ENCODE peak calls at places on chromosome 1, in eight cellular contexts. C is aorta; T is activated T-cell treated with anti-CD3 and anti-CD28 coated beads for 24 hours; I is effector memory CD8-positive, alpha-beta T cell; J is ovary; F is H9; U is fibroblast of pulmonary artery; A is activated B cell treated with CpG ODN at 0.5 μM for 24 hours. Y is an unnamed sample.

GRCh38 chr1:240244968-240245628 is 153.4 kb downstream of the FMN2 start:
- DNase-seq in I (no peak), A (no peak), F (no peak), J (no peak), C (no peak), T (no peak), U (peak), Y (no peak)

GRCh38 chr1:177122461-177122860 is 42.1 kb downstream of the ASTN1 start:
- DNase-seq in U (no peak), I (no peak), A (no peak), F (no peak), C (no peak), T (no peak), J (no peak), Y (no peak)

GRCh38 chr1:115069186-115069585 is 20.1 kb downstream of the TSPAN2 start:
- DNase-seq in T (no peak), F (no peak), A (no peak), I (no peak), J (no peak), U (no peak), C (peak), Y (no peak)

GRCh38 chr1:208141793-208142192 is 102.4 kb downstream of the PLXNA2 start:
- DNase-seq in C (no peak), I (no peak), J (no peak), T (no peak), A (no peak), U (no peak), F (no peak), Y (no peak)

GRCh38 chr1:106700151-106700550 is 356.3 kb upstream of the PRMT6 start:
- DNase-seq in I (no peak), C (no peak), U (no peak), F (no peak), T (no peak), A (no peak), J (no peak), Y (no peak)

GRCh38 chr1:60988827-60989363 is 93.5 kb upstream of the NFIA start:
- DNase-seq in T (no peak), J (no peak), C (no peak), I (no peak), F (no peak), U (no peak), A (no peak), Y (no peak)

GRCh38 chr1:205711105-205712048 is 31.1 kb upstream of the SLC45A3 start:
- DNase-seq in I (peak), A (no peak), T (peak), J (no peak), F (peak), C (no peak), U (peak), Y (peak)

GRCh38 chr1:47209725-47210330 is 20.0 kb upstream of the PDZK1IP1 start:
- DNase-seq in I (no peak), C (no peak), F (no peak), U (no peak), A (no peak), J (no peak), T (no peak), Y (no peak)

GRCh38 chr1:219708919-219709318 is 96.0 kb upstream of the ZC3H11B start:
- DNase-seq in A (no peak), I (no peak), C (no peak), F (no peak), J (no peak), T (no peak), U (no peak), Y (no peak)

GRCh38 chr1:25012966-25013962 is 83.2 kb upstream of the RUNX3 start:
- DNase-seq in U (no peak), C (no peak), J (no peak), T (no peak), I (no peak), A (no peak), F (no peak), Y (no peak)

GRCh38 chr1:8862528-8862927 is 16.0 kb downstream of the ENO1 start:
- DNase-seq in A (no peak), I (peak), T (no peak), U (no peak), J (no peak), F (peak), C (no peak), Y (peak)

GRCh38 chr1:47230692-47231313 is 1.2 kb downstream of the TAL1 start:
- DNase-seq in A (peak), T (no peak), U (no peak), J (no peak), I (no peak), F (peak), C (no peak), Y (no peak)

GRCh38 chr1:70443739-70444138 is 32.7 kb downstream of the CTH start:
- DNase-seq in F (no peak), I (no peak), C (no peak), T (no peak), A (no peak), J (no peak), U (no peak), Y (no peak)

GRCh38 chr1:109248797-109249629 is at the start of gene CELSR2:
- DNase-seq in A (peak), T (peak), F (peak), I (peak), J (peak), U (peak), C (peak), Y (peak)

GRCh38 chr1:201605385-201605747 is 66.4 kb downstream of the NAV1 start:
- DNase-seq in U (no peak), A (no peak), C (no peak), F (no peak), J (no peak), I (no peak), T (no peak), Y (peak)

GRCh38 chr1:18041685-18042355 is 65.8 kb upstream of the IGSF21 start:
- DNase-seq in C (no peak), T (no peak), J (no peak), I (no peak), A (no peak), F (peak), U (no peak), Y (peak)

GRCh38 chr1:44655609-44656008 is 18.7 kb downstream of the TMEM53 start:
- DNase-seq in F (peak), C (peak), I (no peak), U (peak), T (no peak), J (no peak), A (no peak), Y (peak)

GRCh38 chr1:43438576-43439120 is 15.1 kb downstream of the HYI start:
- DNase-seq in C (no peak), F (no peak), J (peak), U (no peak), T (no peak), I (no peak), A (peak), Y (no peak)

GRCh38 chr1:74737360-74737759 is 4.4 kb downstream of the TYW3 start:
- DNase-seq in C (no peak), F (no peak), U (no peak), J (no peak), I (no peak), T (no peak), A (no peak), Y (no peak)

GRCh38 chr1:209030454-209031167 is 552.9 kb upstream of the CAMK1G start:
- DNase-seq in F (no peak), I (no peak), J (no peak), U (no peak), C (no peak), T (no peak), A (no peak), Y (no peak)

GRCh38 chr1:115337633-115338456 is at the start of gene NGF:
- DNase-seq in T (no peak), U (peak), I (no peak), F (peak), C (peak), J (peak), A (no peak), Y (no peak)

GRCh38 chr1:165629848-165630628 is 996 bp upstream of the MGST3 start:
- DNase-seq in U (no peak), J (no peak), F (peak), T (no peak), A (no peak), I (no peak), C (no peak), Y (no peak)

GRCh38 chr1:228362141-228362883 is 44.3 kb downstream of the TRIM11 start:
- DNase-seq in F (no peak), C (peak), I (no peak), A (no peak), T (no peak), U (no peak), J (peak), Y (no peak)

GRCh38 chr1:30782361-30783243 is 25.0 kb upstream of the LAPTM5 start:
- DNase-seq in F (peak), A (peak), U (peak), I (peak), J (peak), C (peak), T (peak), Y (peak)

GRCh38 chr1:232473900-232474299 is 156.0 kb downstream of the SIPA1L2 start:
- DNase-seq in A (no peak), C (no peak), U (no peak), T (no peak), F (no peak), J (no peak), I (no peak), Y (no peak)

GRCh38 chr1:15322648-15323350 is 75.8 kb downstream of the FHAD1 start:
- DNase-seq in I (no peak), C (no peak), J (no peak), A (no peak), F (no peak), T (no peak), U (no peak), Y (peak)

GRCh38 chr1:60984066-60984799 is 98.1 kb upstream of the NFIA start:
- DNase-seq in F (no peak), I (no peak), U (peak), T (no peak), C (peak), A (no peak), J (peak), Y (no peak)

GRCh38 chr1:229024528-229025119 is 246.3 kb upstream of the RAB4A start:
- DNase-seq in F (no peak), T (no peak), I (no peak), J (peak), U (peak), A (no peak), C (peak), Y (peak)

GRCh38 chr1:150516050-150516591 is 569 bp downstream of the FALEC start:
- DNase-seq in A (no peak), C (no peak), J (no peak), I (peak), F (peak), U (peak), T (no peak), Y (peak)

GRCh38 chr1:24021403-24022266 is 41.5 kb upstream of the SRSF10 start:
- DNase-seq in F (no peak), A (no peak), U (no peak), I (no peak), J (no peak), C (no peak), T (no peak), Y (no peak)

GRCh38 chr1:69861641-69862040 is 293.9 kb downstream of the LRRC7 start:
- DNase-seq in U (no peak), A (no peak), T (no peak), I (no peak), C (no peak), F (no peak), J (no peak), Y (no peak)

GRCh38 chr1:32142446-32143301 is 34.8 kb downstream of the KPNA6 start:
- DNase-seq in J (no peak), I (no peak), F (no peak), U (peak), A (no peak), C (no peak), T (no peak), Y (no peak)

GRCh38 chr1:69777423-69777822 is 209.7 kb downstream of the LRRC7 start:
- DNase-seq in T (no peak), A (no peak), J (no peak), F (no peak), C (no peak), U (no peak), I (no peak), Y (no peak)

GRCh38 chr1:244834596-244835275 is 722 bp upstream of the COX20 start:
- DNase-seq in J (no peak), C (no peak), F (no peak), T (peak), A (no peak), I (peak), U (peak), Y (peak)

Y was measured in SK-MEL-5.